ENCODE peak calls at places on chromosomes 13 and 19, in ten cellular contexts. U is GM23248; F is stomach; B is Peyer's patch; Z is IMR-90; D is ascending aorta; N is neuronal stem cell; S is adipocyte; M is CD4-positive, alpha-beta memory T cell; C is heart left ventricle. L is an unnamed sample.

GRCh38 chr19:16062789-16063188 is 13.5 kb upstream of the TPM4 start:
- DNase-seq in U (no peak), C (no peak), Z (no peak), B (peak; percentile 88), S (peak; percentile 48), F (peak; percentile 70), M (peak; percentile 73), D (peak; percentile 65), N (no peak), L (peak; percentile 78)

GRCh38 chr19:14090509-14091085 is at the start of gene SAMD1:
- DNase-seq in F (peak; percentile 93), N (peak; percentile 54), B (peak; percentile 96), M (peak; percentile 79), S (peak; percentile 97), C (peak; percentile 95), U (peak; percentile 93), Z (peak; percentile 83), D (peak; percentile 96), L (peak; percentile 94)

GRCh38 chr19:41957838-41958366 is 1.2 kb downstream of the RABAC1 start:
- DNase-seq in F (peak; percentile 81), U (peak; percentile 90), B (peak; percentile 87), C (peak; percentile 76), N (peak; percentile 71), S (peak; percentile 84), D (peak; percentile 79), M (no peak), Z (peak; percentile 83), L (peak; percentile 83)

GRCh38 chr13:91024157-91024792 is 323.2 kb upstream of the MIR17HG start:
- DNase-seq in S (no peak), D (no peak), C (no peak), U (no peak), F (no peak), M (no peak), B (no peak), Z (no peak), N (no peak), L (no peak)

GRCh38 chr19:55650602-55651230 is 2.7 kb downstream of the CCDC106 start:
- DNase-seq in M (no peak), S (no peak), C (no peak), F (no peak), B (no peak), D (no peak), N (no peak), Z (no peak), U (no peak), L (no peak)

GRCh38 chr19:29539131-29539530 is 13.3 kb downstream of the VSTM2B start:
- DNase-seq in Z (no peak), D (no peak), S (no peak), F (no peak), B (peak; percentile 32), U (no peak), M (no peak), C (no peak), N (no peak), L (no peak)

GRCh38 chr13:66532845-66533244 is 697.3 kb downstream of the PCDH9 start:
- DNase-seq in M (no peak), N (no peak), Z (no peak), D (no peak), B (no peak), S (no peak), F (no peak), U (no peak), C (no peak), L (no peak)

GRCh38 chr19:15177269-15178116 is 23.3 kb downstream of the NOTCH3 start:
- DNase-seq in C (peak; percentile 81), Z (peak; percentile 64), F (peak; percentile 88), S (peak; percentile 91), M (peak; percentile 83), B (peak; percentile 92), D (peak; percentile 89), U (peak; percentile 89), N (peak; percentile 80), L (peak; percentile 88)

GRCh38 chr13:98300956-98301641 is 124.0 kb upstream of the RNF113B start:
- DNase-seq in S (peak; percentile 74), N (no peak), M (no peak), F (peak; percentile 69), Z (peak; percentile 82), B (no peak), C (no peak), D (no peak), U (peak; percentile 67), L (no peak)

GRCh38 chr19:16649734-16650133 is 10.2 kb downstream of the SMIM7 start:
- DNase-seq in S (no peak), M (no peak), N (no peak), U (peak; percentile 54), F (no peak), Z (no peak), C (no peak), B (no peak), D (no peak), L (no peak)

GRCh38 chr19:14337510-14337909 is 43.7 kb upstream of the ADGRE5 start:
- DNase-seq in F (peak; percentile 61), Z (no peak), U (peak; percentile 46), D (no peak), C (no peak), B (peak; percentile 78), S (peak; percentile 14), M (peak; percentile 49), N (no peak), L (peak; percentile 85)

GRCh38 chr13:71979616-71980015 is 112.6 kb upstream of the DACH1 start:
- DNase-seq in M (no peak), D (no peak), N (no peak), U (no peak), Z (no peak), S (no peak), C (no peak), B (no peak), F (no peak), L (no peak)

GRCh38 chr13:89584058-89584457 is 1763.4 kb upstream of the MIR17HG start:
- DNase-seq in D (no peak), Z (no peak), C (no peak), F (no peak), B (no peak), N (no peak), M (no peak), U (no peak), S (no peak), L (no peak)

GRCh38 chr13:44331446-44331845 is 42.2 kb upstream of the SERP2 start:
- DNase-seq in S (no peak), U (no peak), N (no peak), D (no peak), C (no peak), Z (no peak), M (no peak), B (no peak), F (no peak), L (no peak)

GRCh38 chr19:18453269-18454024 is 15.5 kb upstream of the ISYNA1 start:
- DNase-seq in N (no peak), C (no peak), B (no peak), M (no peak), Z (peak; percentile 52), S (peak; percentile 57), F (no peak), U (peak; percentile 74), D (no peak), L (no peak)

GRCh38 chr13:112697756-112698655 is 8.2 kb downstream of the ATP11A start:
- DNase-seq in D (peak; percentile 52), N (no peak), C (no peak), B (peak; percentile 41), U (peak; percentile 82), Z (peak; percentile 44), M (no peak), S (peak; percentile 36), F (peak; percentile 22), L (no peak)

GRCh38 chr13:42571895-42572294 is 2.1 kb upstream of the TNFSF11 start:
- DNase-seq in Z (no peak), B (no peak), U (no peak), S (no peak), M (no peak), F (no peak), D (no peak), C (no peak), N (no peak), L (no peak)

GRCh38 chr13:42574011-42574410 is at the start of gene TNFSF11:
- DNase-seq in S (no peak), F (no peak), D (no peak), N (no peak), B (no peak), M (no peak), C (no peak), Z (no peak), U (no peak), L (no peak)

GRCh38 chr13:42577538-42577937 is 3.6 kb downstream of the TNFSF11 start:
- DNase-seq in S (no peak), C (no peak), N (no peak), B (no peak), U (no peak), M (no peak), Z (no peak), D (no peak), F (no peak), L (no peak)

GRCh38 chr13:42574435-42575311 is 721 bp downstream of the TNFSF11 start:
- DNase-seq in F (no peak), M (peak; percentile 33), U (peak; percentile 9), S (peak; percentile 23), D (no peak), B (peak; percentile 59), Z (no peak), N (no peak), C (no peak), L (peak; percentile 49)

GRCh38 chr13:42575938-42576337 is 2.0 kb downstream of the TNFSF11 start:
- DNase-seq in U (no peak), F (no peak), M (no peak), D (no peak), B (no peak), N (no peak), C (no peak), Z (no peak), S (no peak), L (peak; percentile 29)
- H3K4me3 ChIP-seq in U (no peak overlapping the region), F (no peak overlapping the region), M (no peak overlapping the region), D (no peak overlapping the region), B (no peak overlapping the region), N (no peak overlapping the region), C (no peak overlapping the region), Z (no peak overlapping the region), S (no peak overlapping the region), L (no peak overlapping the region)

GRCh38 chr13:40486518-40487163 is 179.8 kb downstream of the FOXO1 start:
- DNase-seq in N (no peak), B (no peak), C (no peak), F (no peak), Z (no peak), U (no peak), M (no peak), D (peak; percentile 53), S (no peak), L (no peak)
- H3K4me1 ChIP-seq in N (peaks cover 1% of the 10 kb centered on the region), B (peaks cover 3% of the 10 kb centered on the region), C (peaks cover 7% of the 10 kb centered on the region), F (no peaks in the 10 kb centered on the region), Z (no peaks in the 10 kb centered on the region), U (no peaks in the 10 kb centered on the region), M (peaks cover 88% of the 10 kb centered on the region), D (no peaks in the 10 kb centered on the region), S (no peaks in the 10 kb centered on the region), L (peaks cover 2% of the 10 kb centered on the region)

GRCh38 chr19:21513651-21514050 is 8.2 kb downstream of the ZNF429 start:
- DNase-seq in S (no peak), B (no peak), Z (no peak), M (no peak), D (no peak), U (no peak), C (no peak), N (no peak), F (no peak), L (no peak)

GRCh38 chr19:21519488-21519887 is 14.1 kb downstream of the ZNF429 start:
- DNase-seq in U (no peak), B (no peak), C (no peak), F (no peak), D (no peak), Z (no peak), N (no peak), S (no peak), M (no peak), L (no peak)
- H3K9me3 ChIP-seq in U (no peaks in the 10 kb centered on the region), B (peaks cover 60% of the 10 kb centered on the region), C (peaks cover 5% of the 10 kb centered on the region), F (peaks cover 100% of the 10 kb centered on the region), D (peaks cover 60% of the 10 kb centered on the region), Z (peaks cover 38% of the 10 kb centered on the region), N (peaks cover 50% of the 10 kb centered on the region), S (peaks cover 84% of the 10 kb centered on the region), M (no peaks in the 10 kb centered on the region), L (peaks cover 86% of the 10 kb centered on the region)

GRCh38 chr13:49649963-49650312 is 21.6 kb downstream of the ARL11 start:
- DNase-seq in S (no peak), D (no peak), C (no peak), F (no peak), Z (peak; percentile 48), B (no peak), M (no peak), U (no peak), N (no peak), L (no peak)
- H3K4me3 ChIP-seq in S (no peak overlapping the region), D (no peak overlapping the region), C (no peak overlapping the region), F (no peak overlapping the region), Z (no peak overlapping the region), B (no peak overlapping the region), M (no peak overlapping the region), U (no peak overlapping the region), N (no peak overlapping the region), L (no peak overlapping the region)

L was measured in mucosa of descending colon.